ENCODE peak calls at places on chromosomes 5 and 9, in nine cellular contexts. One of them, this sample, is unnamed.

GRCh38 chr9:110579763-110580255 is 268 bp upstream of the SVEP1 start:
- DNase-seq in heart left ventricle: peak; percentile 32
- DNase-seq in gastrocnemius medialis: peak; percentile 29
- DNase-seq in tibial nerve: peak; percentile 52
- DNase-seq in ovary: no peak
- DNase-seq in HCT116: no peak
- DNase-seq in IMR-90: peak; percentile 71
- DNase-seq in body of pancreas: peak; percentile 9
- DNase-seq in right lobe of liver: no peak
- DNase-seq in this sample: no peak

GRCh38 chr9:3875371-3876132 is 349.8 kb upstream of the RFX3 start:
- DNase-seq in body of pancreas: no peak
- DNase-seq in gastrocnemius medialis: no peak
- DNase-seq in ovary: no peak
- DNase-seq in right lobe of liver: no peak
- DNase-seq in heart left ventricle: no peak
- DNase-seq in IMR-90: peak; percentile 95
- DNase-seq in HCT116: peak; percentile 54
- DNase-seq in tibial nerve: no peak
- DNase-seq in this sample: no peak

GRCh38 chr9:117677578-117677977 is 26.6 kb upstream of the TLR4 start:
- DNase-seq in gastrocnemius medialis: no peak
- DNase-seq in heart left ventricle: no peak
- DNase-seq in IMR-90: no peak
- DNase-seq in tibial nerve: no peak
- DNase-seq in body of pancreas: no peak
- DNase-seq in right lobe of liver: no peak
- DNase-seq in ovary: no peak
- DNase-seq in HCT116: no peak
- DNase-seq in this sample: no peak

GRCh38 chr9:74245871-74246552 is 251.1 kb upstream of the RORB start:
- DNase-seq in IMR-90: no peak
- DNase-seq in body of pancreas: no peak
- DNase-seq in ovary: no peak
- DNase-seq in HCT116: no peak
- DNase-seq in right lobe of liver: no peak
- DNase-seq in heart left ventricle: no peak
- DNase-seq in gastrocnemius medialis: no peak
- DNase-seq in tibial nerve: no peak
- DNase-seq in this sample: no peak

GRCh38 chr9:133553978-133554713 is 19.6 kb downstream of the ADAMTSL2 start:
- DNase-seq in body of pancreas: no peak
- DNase-seq in right lobe of liver: no peak
- DNase-seq in tibial nerve: no peak
- DNase-seq in heart left ventricle: no peak
- DNase-seq in HCT116: no peak
- DNase-seq in gastrocnemius medialis: no peak
- DNase-seq in IMR-90: no peak
- DNase-seq in ovary: no peak
- DNase-seq in this sample: no peak

GRCh38 chr5:112823181-112823580 is 37.9 kb upstream of the SRP19 start:
- DNase-seq in tibial nerve: no peak
- DNase-seq in body of pancreas: no peak
- DNase-seq in ovary: no peak
- DNase-seq in heart left ventricle: no peak
- DNase-seq in HCT116: no peak
- DNase-seq in IMR-90: no peak
- DNase-seq in gastrocnemius medialis: no peak
- DNase-seq in right lobe of liver: no peak
- DNase-seq in this sample: no peak

GRCh38 chr5:83011990-83012389 is 65.2 kb downstream of the TMEM167A start:
- DNase-seq in gastrocnemius medialis: no peak
- DNase-seq in ovary: no peak
- DNase-seq in heart left ventricle: no peak
- DNase-seq in IMR-90: peak; percentile 2
- DNase-seq in right lobe of liver: no peak
- DNase-seq in HCT116: no peak
- DNase-seq in tibial nerve: no peak
- DNase-seq in body of pancreas: no peak
- DNase-seq in this sample: no peak

GRCh38 chr5:147860641-147861025 is 17.9 kb upstream of the SCGB3A2 start:
- DNase-seq in ovary: no peak
- DNase-seq in gastrocnemius medialis: no peak
- DNase-seq in body of pancreas: peak; percentile 28
- DNase-seq in right lobe of liver: no peak
- DNase-seq in IMR-90: no peak
- DNase-seq in heart left ventricle: no peak
- DNase-seq in tibial nerve: no peak
- DNase-seq in HCT116: no peak
- DNase-seq in this sample: no peak

GRCh38 chr9:87108639-87109038 is 161.3 kb upstream of the GAS1 start:
- DNase-seq in right lobe of liver: no peak
- DNase-seq in gastrocnemius medialis: no peak
- DNase-seq in heart left ventricle: peak; percentile 38
- DNase-seq in HCT116: no peak
- DNase-seq in body of pancreas: no peak
- DNase-seq in ovary: peak; percentile 44
- DNase-seq in tibial nerve: no peak
- DNase-seq in IMR-90: no peak
- DNase-seq in this sample: no peak

GRCh38 chr5:116035123-116035522 is 2.9 kb downstream of the ARL14EPL start:
- DNase-seq in gastrocnemius medialis: no peak
- DNase-seq in right lobe of liver: no peak
- DNase-seq in HCT116: no peak
- DNase-seq in tibial nerve: no peak
- DNase-seq in IMR-90: no peak
- DNase-seq in heart left ventricle: no peak
- DNase-seq in body of pancreas: no peak
- DNase-seq in ovary: no peak
- DNase-seq in this sample: peak; percentile 32

GRCh38 chr5:68484307-68485068 is 268.9 kb downstream of the PIK3R1 start:
- DNase-seq in body of pancreas: no peak
- DNase-seq in heart left ventricle: no peak
- DNase-seq in gastrocnemius medialis: no peak
- DNase-seq in HCT116: no peak
- DNase-seq in ovary: no peak
- DNase-seq in tibial nerve: no peak
- DNase-seq in IMR-90: peak; percentile 95
- DNase-seq in right lobe of liver: no peak
- DNase-seq in this sample: peak; percentile 4

GRCh38 chr5:16791036-16791705 is 144.9 kb downstream of the MYO10 start:
- DNase-seq in tibial nerve: peak; percentile 69
- DNase-seq in heart left ventricle: no peak
- DNase-seq in ovary: no peak
- DNase-seq in HCT116: peak; percentile 37
- DNase-seq in gastrocnemius medialis: no peak
- DNase-seq in IMR-90: peak; percentile 74
- DNase-seq in right lobe of liver: no peak
- DNase-seq in body of pancreas: peak; percentile 48
- DNase-seq in this sample: peak; percentile 64

GRCh38 chr9:131161585-131161984 is 36.2 kb downstream of the NUP214 start:
- DNase-seq in ovary: no peak
- DNase-seq in tibial nerve: no peak
- DNase-seq in IMR-90: no peak
- DNase-seq in right lobe of liver: no peak
- DNase-seq in body of pancreas: no peak
- DNase-seq in gastrocnemius medialis: no peak
- DNase-seq in heart left ventricle: no peak
- DNase-seq in HCT116: no peak
- DNase-seq in this sample: no peak
- H3K4me3 ChIP-seq in ovary: no peak overlapping the region
- H3K4me3 ChIP-seq in tibial nerve: no peak overlapping the region
- H3K4me3 ChIP-seq in IMR-90: no peak overlapping the region
- H3K4me3 ChIP-seq in right lobe of liver: no peak overlapping the region
- H3K4me3 ChIP-seq in body of pancreas: no peak overlapping the region
- H3K4me3 ChIP-seq in gastrocnemius medialis: no peak overlapping the region
- H3K4me3 ChIP-seq in heart left ventricle: no peak overlapping the region
- H3K4me3 ChIP-seq in HCT116: no peak overlapping the region
- H3K4me3 ChIP-seq in this sample: no peak overlapping the region

GRCh38 chr5:41289970-41290464 is 76.7 kb upstream of the C6 start:
- DNase-seq in tibial nerve: no peak
- DNase-seq in ovary: no peak
- DNase-seq in right lobe of liver: no peak
- DNase-seq in gastrocnemius medialis: no peak
- DNase-seq in body of pancreas: no peak
- DNase-seq in HCT116: no peak
- DNase-seq in IMR-90: no peak
- DNase-seq in heart left ventricle: no peak
- DNase-seq in this sample: no peak

GRCh38 chr5:41290810-41291209 is 77.5 kb upstream of the C6 start:
- DNase-seq in gastrocnemius medialis: no peak
- DNase-seq in HCT116: no peak
- DNase-seq in heart left ventricle: no peak
- DNase-seq in ovary: no peak
- DNase-seq in tibial nerve: no peak
- DNase-seq in right lobe of liver: no peak
- DNase-seq in body of pancreas: no peak
- DNase-seq in IMR-90: no peak
- DNase-seq in this sample: no peak

GRCh38 chr5:41284938-41285337 is 71.6 kb upstream of the C6 start:
- DNase-seq in IMR-90: no peak
- DNase-seq in HCT116: no peak
- DNase-seq in right lobe of liver: no peak
- DNase-seq in ovary: no peak
- DNase-seq in tibial nerve: no peak
- DNase-seq in body of pancreas: no peak
- DNase-seq in gastrocnemius medialis: no peak
- DNase-seq in heart left ventricle: no peak
- DNase-seq in this sample: no peak

GRCh38 chr5:41286165-41286564 is 72.8 kb upstream of the C6 start:
- DNase-seq in body of pancreas: no peak
- DNase-seq in ovary: no peak
- DNase-seq in IMR-90: no peak
- DNase-seq in tibial nerve: no peak
- DNase-seq in right lobe of liver: no peak
- DNase-seq in HCT116: no peak
- DNase-seq in heart left ventricle: no peak
- DNase-seq in gastrocnemius medialis: no peak
- DNase-seq in this sample: no peak

GRCh38 chr5:41286696-41287095 is 73.4 kb upstream of the C6 start:
- DNase-seq in body of pancreas: no peak
- DNase-seq in heart left ventricle: no peak
- DNase-seq in right lobe of liver: no peak
- DNase-seq in tibial nerve: no peak
- DNase-seq in gastrocnemius medialis: no peak
- DNase-seq in HCT116: no peak
- DNase-seq in ovary: no peak
- DNase-seq in IMR-90: no peak
- DNase-seq in this sample: no peak
- TF ChIP-seq POLR2A in body of pancreas: no peak
- TF ChIP-seq POLR2A in heart left ventricle: no peak
- TF ChIP-seq POLR2A in right lobe of liver: no peak
- TF ChIP-seq POLR2A in tibial nerve: no peak
- TF ChIP-seq POLR2A in gastrocnemius medialis: no peak
- TF ChIP-seq POLR2A in HCT116: no peak
- TF ChIP-seq POLR2A in ovary: no peak
- TF ChIP-seq POLR2A in IMR-90: no peak
- TF ChIP-seq POLR2A in this sample: no peak

DNA sequence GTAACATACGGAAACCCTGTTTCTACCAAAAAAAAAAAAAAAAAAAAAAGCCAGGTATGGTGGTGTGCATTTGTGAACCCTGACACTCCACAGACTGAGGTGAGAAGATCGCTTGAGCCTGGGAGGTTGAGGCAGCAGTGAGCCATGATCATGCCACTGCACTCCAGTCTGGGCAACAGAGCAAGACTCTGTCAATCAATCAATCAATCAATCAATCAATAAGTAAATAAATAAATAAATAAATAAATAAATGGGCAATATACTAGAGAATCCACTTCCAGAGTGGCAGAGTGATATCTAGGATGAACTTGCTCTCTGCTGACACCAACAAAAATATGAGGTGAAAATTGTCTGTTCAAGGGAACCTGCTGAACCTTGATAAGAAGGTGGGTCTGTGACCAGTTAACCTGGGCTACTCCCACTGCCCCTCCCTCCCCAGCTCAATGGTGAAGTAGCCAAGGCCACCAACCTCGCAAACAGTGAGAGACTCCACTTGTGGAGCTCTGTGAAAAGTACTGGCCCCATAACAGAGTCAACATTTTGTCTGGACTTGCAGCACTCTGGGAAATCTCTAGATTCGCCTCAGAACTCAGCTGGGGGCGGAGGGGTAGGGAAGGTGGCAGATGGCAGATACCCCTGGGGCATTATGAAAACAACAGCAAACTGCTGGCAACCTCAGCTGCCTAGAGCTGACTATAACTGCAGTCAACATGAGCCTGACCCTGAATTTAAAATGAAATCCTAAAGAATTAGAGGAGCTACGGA is 163.7 kb downstream of the ROR2 start:
- DNase-seq in HCT116: no peak
- DNase-seq in body of pancreas: no peak
- DNase-seq in gastrocnemius medialis: no peak
- DNase-seq in heart left ventricle: no peak
- DNase-seq in right lobe of liver: no peak
- DNase-seq in tibial nerve: no peak
- DNase-seq in IMR-90: no peak
- DNase-seq in ovary: peak; percentile 0
- DNase-seq in this sample: no peak
- TF ChIP-seq CTCF in HCT116: no peak
- TF ChIP-seq CTCF in body of pancreas: no peak
- TF ChIP-seq CTCF in gastrocnemius medialis: no peak
- TF ChIP-seq CTCF in heart left ventricle: no peak
- TF ChIP-seq CTCF in right lobe of liver: no peak
- TF ChIP-seq CTCF in tibial nerve: no peak
- TF ChIP-seq CTCF in IMR-90: no peak
- TF ChIP-seq CTCF in ovary: no peak
- TF ChIP-seq CTCF in this sample: no peak

GRCh38 chr5:95823241-95823737 is 763 bp upstream of the GLRX start:
- DNase-seq in body of pancreas: no peak
- DNase-seq in IMR-90: no peak
- DNase-seq in HCT116: no peak
- DNase-seq in ovary: no peak
- DNase-seq in tibial nerve: no peak
- DNase-seq in heart left ventricle: no peak
- DNase-seq in gastrocnemius medialis: no peak
- DNase-seq in right lobe of liver: no peak
- DNase-seq in this sample: peak; percentile 33
- H3K4me3 ChIP-seq in body of pancreas: no peak overlapping the region
- H3K4me3 ChIP-seq in IMR-90: peak overlapping the region; percentile 92
- H3K4me3 ChIP-seq in HCT116: peak overlapping the region; percentile 69
- H3K4me3 ChIP-seq in ovary: peak overlapping the region; percentile 51
- H3K4me3 ChIP-seq in tibial nerve: peak overlapping the region; percentile 80
- H3K4me3 ChIP-seq in heart left ventricle: peak overlapping the region; percentile 91
- H3K4me3 ChIP-seq in gastrocnemius medialis: peak overlapping the region; percentile 91
- H3K4me3 ChIP-seq in right lobe of liver: peak overlapping the region; percentile 72
- H3K4me3 ChIP-seq in this sample: peak overlapping the region; percentile 98

DNA sequence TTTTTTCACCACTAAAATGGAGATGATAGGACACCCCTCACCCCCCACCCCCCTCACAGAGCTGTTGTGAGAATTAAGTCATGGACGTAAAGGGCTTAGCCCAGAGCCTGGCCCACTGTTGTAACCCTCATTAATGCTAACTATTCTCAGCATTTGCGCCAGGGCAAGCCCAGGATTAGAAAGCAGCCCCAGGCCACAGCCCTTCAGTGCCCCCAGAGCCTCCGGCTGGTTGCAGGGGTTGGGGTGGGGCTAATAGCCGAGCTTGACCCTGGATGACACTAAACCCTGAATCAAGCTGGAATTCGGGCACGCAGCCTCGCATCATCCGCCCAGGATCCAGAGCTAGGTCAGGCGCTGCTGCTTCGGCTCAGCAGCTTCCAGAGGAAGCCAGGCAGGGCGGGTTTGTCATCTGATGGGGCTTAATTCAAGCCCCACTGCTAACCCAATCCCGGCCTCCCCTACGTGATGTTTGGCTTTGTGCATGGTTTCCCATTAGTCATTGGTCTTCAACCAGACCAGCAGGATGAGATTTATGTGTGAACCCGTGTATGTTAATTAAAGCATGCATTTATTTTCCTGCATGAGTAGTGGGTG is 1.2 kb upstream of the MEGF9 start:
- DNase-seq in ovary: peak; percentile 65
- DNase-seq in heart left ventricle: peak; percentile 37
- DNase-seq in gastrocnemius medialis: peak; percentile 32
- DNase-seq in tibial nerve: peak; percentile 43
- DNase-seq in IMR-90: peak; percentile 77
- DNase-seq in HCT116: no peak
- DNase-seq in right lobe of liver: peak; percentile 72
- DNase-seq in body of pancreas: peak; percentile 23
- DNase-seq in this sample: no peak
- TF ChIP-seq POLR2A in ovary: no peak
- TF ChIP-seq POLR2A in heart left ventricle: no peak
- TF ChIP-seq POLR2A in gastrocnemius medialis: no peak
- TF ChIP-seq POLR2A in tibial nerve: peak; percentile 15
- TF ChIP-seq POLR2A in IMR-90: no peak
- TF ChIP-seq POLR2A in HCT116: no peak
- TF ChIP-seq POLR2A in right lobe of liver: no peak
- TF ChIP-seq POLR2A in body of pancreas: no peak
- TF ChIP-seq POLR2A in this sample: no peak

This sample was measured in NB4.